ENCODE peak calls at places on chromosome 9, in ten cellular contexts. H is GM20000, W is T47D, F is EL, V is GM12864, C is T-cell, S is spleen, B is lower lobe of right lung, L is ACHN, M is NCI-H2081. X is an unnamed sample.

GRCh38 chr9:71037521-71037920 is 83.9 kb downstream of the TRPM3 start:
- DNase-seq in H (no peak), W (no peak), F (no peak), V (no peak), C (no peak), S (no peak), B (no peak), L (no peak), M (no peak), X (no peak)

GRCh38 chr9:105978336-105978735 is 284.0 kb downstream of the TMEM38B start:
- DNase-seq in H (no peak), W (no peak), F (no peak), V (no peak), C (no peak), S (no peak), B (no peak), L (no peak), M (no peak), X (no peak)

GRCh38 chr9:97978706-97979105 is 4.4 kb upstream of the ANP32B start:
- DNase-seq in H (no peak), W (no peak), F (no peak), V (no peak), C (no peak), S (no peak), B (no peak), L (no peak), M (no peak), X (no peak)

GRCh38 chr9:129236441-129237145 is 58.5 kb upstream of the IER5L start:
- DNase-seq in H (no peak), W (no peak), F (no peak), V (no peak), C (no peak), S (peak; percentile 73), B (peak; percentile 21), L (no peak), M (no peak), X (no peak)

GRCh38 chr9:124870723-124871122 is 8.8 kb downstream of the ARPC5L start:
- DNase-seq in H (no peak), W (no peak), F (no peak), V (no peak), C (no peak), S (no peak), B (no peak), L (no peak), M (no peak), X (no peak)

GRCh38 chr9:126470251-126470993 is 143.3 kb upstream of the LMX1B start:
- DNase-seq in H (peak; percentile 35), W (no peak), F (peak; percentile 6), V (no peak), C (no peak), S (peak; percentile 79), B (no peak), L (no peak), M (no peak), X (no peak)

GRCh38 chr9:5651246-5651645 is 22.3 kb downstream of the RIC1 start:
- DNase-seq in H (no peak), W (no peak), F (peak; percentile 49), V (no peak), C (no peak), S (no peak), B (no peak), L (no peak), M (no peak), X (no peak)

GRCh38 chr9:68530618-68531017 is 10.1 kb downstream of the TMEM252 start:
- DNase-seq in H (no peak), W (no peak), F (no peak), V (no peak), C (no peak), S (peak; percentile 79), B (peak; percentile 82), L (no peak), M (no peak), X (no peak)

GRCh38 chr9:129316281-129317030 is 138.4 kb upstream of the IER5L start:
- DNase-seq in H (no peak), W (no peak), F (no peak), V (no peak), C (no peak), S (peak; percentile 43), B (no peak), L (no peak), M (no peak), X (no peak)

GRCh38 chr9:5799314-5799713 is 33.6 kb downstream of the ERMP1 start:
- DNase-seq in H (peak; percentile 11), W (no peak), F (peak; percentile 53), V (no peak), C (no peak), S (no peak), B (no peak), L (peak; percentile 45), M (peak; percentile 27), X (no peak)

GRCh38 chr9:132447346-132447745 is 37.3 kb downstream of the CFAP77 start:
- DNase-seq in H (no peak), W (no peak), F (no peak), V (no peak), C (no peak), S (no peak), B (no peak), L (no peak), M (no peak), X (no peak)

GRCh38 chr9:21995652-21996275 is 1.2 kb downstream of the CDKN2B-AS1 start:
- DNase-seq in H (no peak), W (no peak), F (peak; percentile 66), V (no peak), C (no peak), S (peak; percentile 93), B (peak; percentile 72), L (no peak), M (no peak), X (no peak)

GRCh38 chr9:96487949-96488348 is 38.0 kb downstream of the HABP4 start:
- DNase-seq in H (no peak), W (no peak), F (no peak), V (no peak), C (no peak), S (no peak), B (no peak), L (no peak), M (no peak), X (no peak)

GRCh38 chr9:16262467-16263261 is 607.8 kb downstream of the BNC2 start:
- DNase-seq in H (no peak), W (no peak), F (peak; percentile 26), V (no peak), C (no peak), S (no peak), B (no peak), L (no peak), M (peak; percentile 18), X (no peak)

GRCh38 chr9:135513351-135513846 is 7.8 kb upstream of the LCN1 start:
- DNase-seq in H (no peak), W (no peak), F (no peak), V (no peak), C (no peak), S (no peak), B (no peak), L (no peak), M (no peak), X (no peak)

GRCh38 chr9:91863469-91863868 is 86.6 kb downstream of the ROR2 start:
- DNase-seq in H (no peak), W (no peak), F (no peak), V (no peak), C (no peak), S (no peak), B (no peak), L (no peak), M (no peak), X (no peak)

GRCh38 chr9:135887585-135888050 is 19.7 kb downstream of the CAMSAP1 start:
- DNase-seq in H (peak; percentile 67), W (no peak), F (no peak), V (no peak), C (peak; percentile 70), S (peak; percentile 85), B (peak; percentile 69), L (no peak), M (no peak), X (peak; percentile 50)

GRCh38 chr9:107239474-107239873 is 43.6 kb upstream of the RAD23B start:
- DNase-seq in H (peak; percentile 34), W (no peak), F (no peak), V (no peak), C (no peak), S (no peak), B (no peak), L (no peak), M (no peak), X (no peak)

GRCh38 chr9:121569266-121569648 is 69.6 kb upstream of the GGTA1 start:
- DNase-seq in H (no peak), W (no peak), F (peak; percentile 19), V (no peak), C (no peak), S (no peak), B (no peak), L (no peak), M (no peak), X (no peak)

GRCh38 chr9:85658716-85659115 is 83.0 kb downstream of the AGTPBP1 start:
- DNase-seq in H (no peak), W (no peak), F (no peak), V (no peak), C (no peak), S (no peak), B (no peak), L (no peak), M (no peak), X (no peak)

GRCh38 chr9:93141771-93142483 is 7.9 kb upstream of the NINJ1 start:
- DNase-seq in H (no peak), W (no peak), F (no peak), V (no peak), C (no peak), S (peak; percentile 72), B (no peak), L (no peak), M (no peak), X (no peak)

GRCh38 chr9:105475302-105475701 is 27.5 kb downstream of the FSD1L start:
- DNase-seq in H (no peak), W (no peak), F (peak; percentile 49), V (no peak), C (no peak), S (no peak), B (no peak), L (peak; percentile 45), M (no peak), X (no peak)

GRCh38 chr9:79682076-79682736 is 110.4 kb downstream of the TLE4 start:
- DNase-seq in H (no peak), W (no peak), F (no peak), V (no peak), C (no peak), S (no peak), B (no peak), L (no peak), M (no peak), X (no peak)

GRCh38 chr9:120931278-120932085 is 4.9 kb upstream of the TRAF1 start:
- DNase-seq in H (peak; percentile 86), W (no peak), F (peak; percentile 81), V (peak; percentile 79), C (peak; percentile 70), S (no peak), B (no peak), L (peak; percentile 39), M (no peak), X (peak; percentile 60)

GRCh38 chr9:127885508-127886281 is 8.2 kb upstream of the AK1 start:
- DNase-seq in H (no peak), W (no peak), F (no peak), V (no peak), C (no peak), S (peak; percentile 54), B (no peak), L (no peak), M (no peak), X (no peak)

GRCh38 chr9:137066096-137066861 is 4.1 kb downstream of the SAPCD2 start:
- DNase-seq in H (no peak), W (no peak), F (no peak), V (no peak), C (no peak), S (no peak), B (no peak), L (no peak), M (no peak), X (no peak)

GRCh38 chr9:76004526-76004925 is 114.1 kb downstream of the PCSK5 start:
- DNase-seq in H (peak; percentile 30), W (no peak), F (no peak), V (no peak), C (no peak), S (no peak), B (no peak), L (no peak), M (no peak), X (no peak)

GRCh38 chr9:75181748-75182147 is 93.4 kb downstream of the OSTF1 start:
- DNase-seq in H (no peak), W (no peak), F (peak; percentile 52), V (no peak), C (no peak), S (no peak), B (no peak), L (no peak), M (no peak), X (no peak)

X was measured in T-helper 22 cell.